ENCODE peak calls at places on chromosomes 7 and 10, in five cellular contexts. O is NCI-H460; N is stimulated activated CD4-positive, alpha-beta T cell treated with anti-CD3 and anti-CD28 coated beads, Interleukin-1b, Interleukin-23, amount 100 ng/mL, for 1 hour; M is globus pallidus; A is foreskin melanocyte. Z is an unnamed sample.

GRCh38 chr10:76086571-76087260 is 655.3 kb downstream of the LRMDA start:
- DNase-seq in O (no peak), N (no peak), M (no peak), A (peak; percentile 52), Z (no peak)

GRCh38 chr7:129146237-129146979 is 1.9 kb downstream of the TSPAN33 start:
- DNase-seq in O (no peak), N (no peak), M (no peak), A (no peak), Z (no peak)

GRCh38 chr10:29805134-29805691 is 170.4 kb upstream of the SVIL start:
- DNase-seq in O (no peak), N (no peak), M (no peak), A (no peak), Z (no peak)

GRCh38 chr10:113691381-113691780 is 11.7 kb downstream of the CASP7 start:
- DNase-seq in O (no peak), N (no peak), M (no peak), A (no peak), Z (no peak)

GRCh38 chr7:155414508-155414907 is 43.4 kb upstream of the EN2 start:
- DNase-seq in O (no peak), N (no peak), M (no peak), A (no peak), Z (no peak)

GRCh38 chr10:74575191-74575720 is 251.1 kb upstream of the KAT6B start:
- DNase-seq in O (no peak), N (no peak), M (no peak), A (no peak), Z (no peak)

GRCh38 chr7:155791836-155792235 is 20.4 kb downstream of the SHH start:
- DNase-seq in O (no peak), N (no peak), M (no peak), A (no peak), Z (no peak)

GRCh38 chr7:41916450-41916927 is 213.6 kb upstream of the INHBA start:
- DNase-seq in O (peak; percentile 83), N (no peak), M (no peak), A (no peak), Z (no peak)

GRCh38 chr10:33422779-33423520 is 88.5 kb upstream of the NRP1 start:
- DNase-seq in O (no peak), N (no peak), M (no peak), A (no peak), Z (no peak)

GRCh38 chr7:111362660-111363059 is 199.6 kb downstream of the IMMP2L start:
- DNase-seq in O (no peak), N (no peak), M (no peak), A (no peak), Z (no peak)

GRCh38 chr10:33139191-33139646 is 181.2 kb upstream of the ITGB1 start:
- DNase-seq in O (no peak), N (no peak), M (no peak), A (no peak), Z (no peak)

GRCh38 chr7:74008687-74009086 is 19.3 kb upstream of the ELN start:
- DNase-seq in O (no peak), N (no peak), M (no peak), A (no peak), Z (no peak)

GRCh38 chr10:110310741-110311140 is 6.0 kb upstream of the SMNDC1 start:
- DNase-seq in O (no peak), N (no peak), M (no peak), A (no peak), Z (no peak)

GRCh38 chr10:8389630-8390029 is 335.1 kb downstream of the GATA3 start:
- DNase-seq in O (no peak), N (no peak), M (no peak), A (peak; percentile 56), Z (no peak)

GRCh38 chr7:20440472-20441105 is 109.9 kb downstream of the ITGB8 start:
- DNase-seq in O (peak; percentile 20), N (no peak), M (peak; percentile 38), A (no peak), Z (no peak)

GRCh38 chr10:123642697-123643096 is 23.5 kb upstream of the GPR26 start:
- DNase-seq in O (no peak), N (no peak), M (no peak), A (no peak), Z (no peak)

GRCh38 chr10:96683710-96684109 is 36.6 kb downstream of the PIK3AP1 start:
- DNase-seq in O (no peak), N (no peak), M (no peak), A (peak; percentile 9), Z (no peak)

GRCh38 chr10:114772496-114773196 is 48.9 kb upstream of the FHIP2A start:
- DNase-seq in O (no peak), N (no peak), M (no peak), A (no peak), Z (no peak)

GRCh38 chr7:130529417-130529816 is 37.5 kb downstream of the MEST start:
- DNase-seq in O (no peak), N (no peak), M (no peak), A (no peak), Z (no peak)

GRCh38 chr10:35640474-35640873 is 1.6 kb downstream of the FZD8 start:
- DNase-seq in O (peak; percentile 55), N (no peak), M (peak; percentile 55), A (no peak), Z (no peak)

GRCh38 chr7:36216063-36216684 is 63.1 kb downstream of the EEPD1 start:
- DNase-seq in O (no peak), N (no peak), M (peak; percentile 28), A (no peak), Z (no peak)